ENCODE peak calls at places on chromosomes 1 and 21, in ten cellular contexts. One of them, this sample, is unnamed.

GRCh38 chr21:35048706-35049617 is at the start of gene RUNX1:
- DNase-seq in NCI-H1105 treated with DMSO at 0.1 percent for 48 hours: no peak
- DNase-seq in RCC 7860: peak
- DNase-seq in Panc1: no peak
- DNase-seq in activated CD8-positive, alpha-beta memory T cell treated with anti-CD3 and anti-CD28 coated beads for 24 hours: peak
- DNase-seq in NCI-H2081: no peak
- DNase-seq in left cardiac atrium: peak
- DNase-seq in mucosa of gallbladder: peak
- DNase-seq in amniotic stem cell: no peak
- DNase-seq in GM03348: peak
- DNase-seq in this sample: peak

GRCh38 chr1:85501355-85501898 is 36.5 kb upstream of the DDAH1 start:
- DNase-seq in NCI-H1105 treated with DMSO at 0.1 percent for 48 hours: no peak
- DNase-seq in GM03348: no peak
- DNase-seq in RCC 7860: no peak
- DNase-seq in Panc1: no peak
- DNase-seq in mucosa of gallbladder: no peak
- DNase-seq in activated CD8-positive, alpha-beta memory T cell treated with anti-CD3 and anti-CD28 coated beads for 24 hours: no peak
- DNase-seq in left cardiac atrium: no peak
- DNase-seq in amniotic stem cell: no peak
- DNase-seq in NCI-H2081: no peak
- DNase-seq in this sample: no peak

GRCh38 chr1:14071581-14071980 is 371.6 kb downstream of the PRDM2 start:
- DNase-seq in Panc1: no peak
- DNase-seq in NCI-H1105 treated with DMSO at 0.1 percent for 48 hours: no peak
- DNase-seq in mucosa of gallbladder: no peak
- DNase-seq in GM03348: no peak
- DNase-seq in left cardiac atrium: no peak
- DNase-seq in amniotic stem cell: no peak
- DNase-seq in NCI-H2081: no peak
- DNase-seq in activated CD8-positive, alpha-beta memory T cell treated with anti-CD3 and anti-CD28 coated beads for 24 hours: no peak
- DNase-seq in RCC 7860: peak
- DNase-seq in this sample: no peak

GRCh38 chr1:6322161-6322560 is 61.3 kb upstream of the GPR153 start:
- DNase-seq in NCI-H2081: no peak
- DNase-seq in amniotic stem cell: no peak
- DNase-seq in GM03348: peak
- DNase-seq in Panc1: no peak
- DNase-seq in activated CD8-positive, alpha-beta memory T cell treated with anti-CD3 and anti-CD28 coated beads for 24 hours: no peak
- DNase-seq in left cardiac atrium: no peak
- DNase-seq in RCC 7860: no peak
- DNase-seq in mucosa of gallbladder: no peak
- DNase-seq in NCI-H1105 treated with DMSO at 0.1 percent for 48 hours: no peak
- DNase-seq in this sample: no peak

GRCh38 chr1:89065077-89065868 is at the start of gene GBP1:
- DNase-seq in activated CD8-positive, alpha-beta memory T cell treated with anti-CD3 and anti-CD28 coated beads for 24 hours: no peak
- DNase-seq in mucosa of gallbladder: peak
- DNase-seq in RCC 7860: peak
- DNase-seq in NCI-H1105 treated with DMSO at 0.1 percent for 48 hours: no peak
- DNase-seq in NCI-H2081: no peak
- DNase-seq in GM03348: peak
- DNase-seq in left cardiac atrium: no peak
- DNase-seq in amniotic stem cell: peak
- DNase-seq in Panc1: no peak
- DNase-seq in this sample: peak

GRCh38 chr1:27010226-27010994 is 2.2 kb downstream of the TENT5B start:
- DNase-seq in NCI-H1105 treated with DMSO at 0.1 percent for 48 hours: no peak
- DNase-seq in left cardiac atrium: no peak
- DNase-seq in Panc1: no peak
- DNase-seq in mucosa of gallbladder: no peak
- DNase-seq in GM03348: no peak
- DNase-seq in amniotic stem cell: no peak
- DNase-seq in RCC 7860: no peak
- DNase-seq in NCI-H2081: no peak
- DNase-seq in activated CD8-positive, alpha-beta memory T cell treated with anti-CD3 and anti-CD28 coated beads for 24 hours: no peak
- DNase-seq in this sample: no peak

GRCh38 chr21:15645830-15646229 is 84.0 kb upstream of the USP25 start:
- DNase-seq in NCI-H1105 treated with DMSO at 0.1 percent for 48 hours: no peak
- DNase-seq in Panc1: no peak
- DNase-seq in activated CD8-positive, alpha-beta memory T cell treated with anti-CD3 and anti-CD28 coated beads for 24 hours: no peak
- DNase-seq in RCC 7860: no peak
- DNase-seq in GM03348: peak
- DNase-seq in amniotic stem cell: no peak
- DNase-seq in left cardiac atrium: no peak
- DNase-seq in NCI-H2081: no peak
- DNase-seq in mucosa of gallbladder: no peak
- DNase-seq in this sample: no peak

GRCh38 chr1:56825436-56825835 is 6.2 kb upstream of the FYB2 start:
- DNase-seq in NCI-H1105 treated with DMSO at 0.1 percent for 48 hours: no peak
- DNase-seq in left cardiac atrium: no peak
- DNase-seq in RCC 7860: no peak
- DNase-seq in NCI-H2081: no peak
- DNase-seq in activated CD8-positive, alpha-beta memory T cell treated with anti-CD3 and anti-CD28 coated beads for 24 hours: no peak
- DNase-seq in amniotic stem cell: no peak
- DNase-seq in Panc1: no peak
- DNase-seq in mucosa of gallbladder: no peak
- DNase-seq in GM03348: no peak
- DNase-seq in this sample: no peak

GRCh38 chr1:228288536-228289238 is 80.8 kb downstream of the OBSCN start:
- DNase-seq in activated CD8-positive, alpha-beta memory T cell treated with anti-CD3 and anti-CD28 coated beads for 24 hours: no peak
- DNase-seq in left cardiac atrium: peak
- DNase-seq in RCC 7860: no peak
- DNase-seq in GM03348: no peak
- DNase-seq in mucosa of gallbladder: no peak
- DNase-seq in NCI-H2081: no peak
- DNase-seq in NCI-H1105 treated with DMSO at 0.1 percent for 48 hours: no peak
- DNase-seq in amniotic stem cell: no peak
- DNase-seq in Panc1: no peak
- DNase-seq in this sample: no peak

GRCh38 chr1:12398479-12398878 is 168.6 kb downstream of the VPS13D start:
- DNase-seq in RCC 7860: no peak
- DNase-seq in left cardiac atrium: no peak
- DNase-seq in mucosa of gallbladder: no peak
- DNase-seq in amniotic stem cell: no peak
- DNase-seq in NCI-H2081: no peak
- DNase-seq in activated CD8-positive, alpha-beta memory T cell treated with anti-CD3 and anti-CD28 coated beads for 24 hours: no peak
- DNase-seq in GM03348: no peak
- DNase-seq in NCI-H1105 treated with DMSO at 0.1 percent for 48 hours: no peak
- DNase-seq in Panc1: no peak
- DNase-seq in this sample: no peak

GRCh38 chr1:145964328-145965118 is at the start of the genes ANKRD34A and POLR3GL:
- DNase-seq in NCI-H1105 treated with DMSO at 0.1 percent for 48 hours: peak
- DNase-seq in GM03348: peak
- DNase-seq in left cardiac atrium: peak
- DNase-seq in NCI-H2081: peak
- DNase-seq in activated CD8-positive, alpha-beta memory T cell treated with anti-CD3 and anti-CD28 coated beads for 24 hours: peak
- DNase-seq in RCC 7860: peak
- DNase-seq in Panc1: no peak
- DNase-seq in mucosa of gallbladder: peak
- DNase-seq in amniotic stem cell: peak
- DNase-seq in this sample: peak

GRCh38 chr1:11188858-11189451 is at the start of gene ANGPTL7:
- DNase-seq in amniotic stem cell: no peak
- DNase-seq in Panc1: no peak
- DNase-seq in mucosa of gallbladder: no peak
- DNase-seq in RCC 7860: no peak
- DNase-seq in activated CD8-positive, alpha-beta memory T cell treated with anti-CD3 and anti-CD28 coated beads for 24 hours: no peak
- DNase-seq in GM03348: no peak
- DNase-seq in left cardiac atrium: no peak
- DNase-seq in NCI-H1105 treated with DMSO at 0.1 percent for 48 hours: no peak
- DNase-seq in NCI-H2081: no peak
- DNase-seq in this sample: no peak

GRCh38 chr1:92755541-92756351 is 29.2 kb downstream of the EVI5 start:
- DNase-seq in left cardiac atrium: peak
- DNase-seq in mucosa of gallbladder: peak
- DNase-seq in activated CD8-positive, alpha-beta memory T cell treated with anti-CD3 and anti-CD28 coated beads for 24 hours: no peak
- DNase-seq in NCI-H2081: no peak
- DNase-seq in NCI-H1105 treated with DMSO at 0.1 percent for 48 hours: no peak
- DNase-seq in amniotic stem cell: no peak
- DNase-seq in RCC 7860: no peak
- DNase-seq in Panc1: no peak
- DNase-seq in GM03348: peak
- DNase-seq in this sample: no peak

GRCh38 chr1:184753608-184754478 is 815 bp downstream of the EDEM3 start:
- DNase-seq in activated CD8-positive, alpha-beta memory T cell treated with anti-CD3 and anti-CD28 coated beads for 24 hours: no peak
- DNase-seq in NCI-H2081: no peak
- DNase-seq in left cardiac atrium: peak
- DNase-seq in Panc1: no peak
- DNase-seq in mucosa of gallbladder: peak
- DNase-seq in RCC 7860: no peak
- DNase-seq in NCI-H1105 treated with DMSO at 0.1 percent for 48 hours: peak
- DNase-seq in GM03348: peak
- DNase-seq in amniotic stem cell: no peak
- DNase-seq in this sample: peak

GRCh38 chr1:145872421-145872891 is 13.2 kb downstream of the ANKRD35 start:
- DNase-seq in activated CD8-positive, alpha-beta memory T cell treated with anti-CD3 and anti-CD28 coated beads for 24 hours: no peak
- DNase-seq in GM03348: peak
- DNase-seq in RCC 7860: no peak
- DNase-seq in NCI-H1105 treated with DMSO at 0.1 percent for 48 hours: no peak
- DNase-seq in left cardiac atrium: peak
- DNase-seq in mucosa of gallbladder: peak
- DNase-seq in NCI-H2081: no peak
- DNase-seq in amniotic stem cell: no peak
- DNase-seq in Panc1: no peak
- DNase-seq in this sample: no peak

GRCh38 chr1:16122361-16122881 is 33.4 kb downstream of the EPHA2 start:
- DNase-seq in NCI-H1105 treated with DMSO at 0.1 percent for 48 hours: no peak
- DNase-seq in activated CD8-positive, alpha-beta memory T cell treated with anti-CD3 and anti-CD28 coated beads for 24 hours: no peak
- DNase-seq in GM03348: peak
- DNase-seq in mucosa of gallbladder: no peak
- DNase-seq in amniotic stem cell: no peak
- DNase-seq in Panc1: no peak
- DNase-seq in RCC 7860: peak
- DNase-seq in left cardiac atrium: no peak
- DNase-seq in NCI-H2081: no peak
- DNase-seq in this sample: no peak

GRCh38 chr1:59141267-59141863 is 155.5 kb upstream of the FGGY start:
- DNase-seq in NCI-H1105 treated with DMSO at 0.1 percent for 48 hours: no peak
- DNase-seq in activated CD8-positive, alpha-beta memory T cell treated with anti-CD3 and anti-CD28 coated beads for 24 hours: no peak
- DNase-seq in mucosa of gallbladder: no peak
- DNase-seq in left cardiac atrium: peak
- DNase-seq in NCI-H2081: no peak
- DNase-seq in RCC 7860: no peak
- DNase-seq in Panc1: no peak
- DNase-seq in amniotic stem cell: no peak
- DNase-seq in GM03348: no peak
- DNase-seq in this sample: no peak